ENCODE peak calls at places on chromosomes 13 and 19, in eight cellular contexts. B is Calu3, J is substantia nigra, Q is non-pigmented ciliary epithelial cell, T is IMR-90, L is brain microvascular endothelial cell, M is NCI-H2029, Y is NCI-H1105. C is an unnamed sample.
A peak's percentile ranks its signal among the peaks of the same experiment; 100 is the strongest.

GRCh38 chr19:46776927-46777911 is 11.2 kb downstream of the SLC1A5 start:
- DNase-seq in B (peak; percentile 38), J (no peak), Q (no peak), T (no peak), L (no peak), M (no peak), Y (no peak), C (no peak)

GRCh38 chr19:35657904-35658700 is 8.2 kb upstream of the UPK1A start:
- DNase-seq in B (no peak), J (no peak), Q (no peak), T (no peak), L (peak; percentile 65), M (no peak), Y (no peak), C (no peak)

GRCh38 chr13:109840201-109840892 is 54.0 kb upstream of the IRS2 start:
- DNase-seq in B (no peak), J (no peak), Q (peak; percentile 60), T (peak; percentile 56), L (peak; percentile 52), M (no peak), Y (no peak), C (no peak)

GRCh38 chr19:28608292-28608691 is 604.7 kb downstream of the UQCRFS1 start:
- DNase-seq in B (no peak), J (no peak), Q (no peak), T (no peak), L (no peak), M (no peak), Y (no peak), C (no peak)

GRCh38 chr19:31338069-31338767 is 11.0 kb downstream of the TSHZ3 start:
- DNase-seq in B (no peak), J (no peak), Q (no peak), T (peak; percentile 85), L (peak; percentile 66), M (no peak), Y (no peak), C (peak; percentile 58)

GRCh38 chr13:33125821-33126570 is 109.8 kb downstream of the KL start:
- DNase-seq in B (peak; percentile 14), J (no peak), Q (peak; percentile 97), T (peak; percentile 97), L (peak; percentile 98), M (no peak), Y (no peak), C (peak; percentile 61)

GRCh38 chr19:48195106-48195830 is 24.8 kb downstream of the ZSWIM9 start:
- DNase-seq in B (no peak), J (no peak), Q (no peak), T (no peak), L (no peak), M (no peak), Y (no peak), C (no peak)

GRCh38 chr19:46787331-46788100 is 878 bp downstream of the SLC1A5 start:
- DNase-seq in B (peak; percentile 78), J (no peak), Q (no peak), T (peak; percentile 63), L (peak; percentile 24), M (peak; percentile 54), Y (peak; percentile 51), C (peak; percentile 65)

GRCh38 chr19:49492573-49493411 is 3.4 kb upstream of the RPS11 start:
- DNase-seq in B (no peak), J (no peak), Q (no peak), T (peak; percentile 27), L (no peak), M (no peak), Y (no peak), C (no peak)

GRCh38 chr19:32406161-32407003 is 812 bp downstream of the DPY19L3 start:
- DNase-seq in B (no peak), J (no peak), Q (no peak), T (no peak), L (no peak), M (peak; percentile 29), Y (no peak), C (no peak)

GRCh38 chr13:21138561-21138960 is 37.8 kb downstream of the SKA3 start:
- DNase-seq in B (no peak), J (no peak), Q (no peak), T (no peak), L (no peak), M (no peak), Y (no peak), C (no peak)

GRCh38 chr13:44969858-44970484 is 19.3 kb downstream of the NUFIP1 start:
- DNase-seq in B (no peak), J (no peak), Q (no peak), T (peak; percentile 71), L (peak; percentile 52), M (peak; percentile 7), Y (peak; percentile 32), C (no peak)

GRCh38 chr13:94988654-94989053 is 276.3 kb upstream of the SOX21 start:
- DNase-seq in B (no peak), J (no peak), Q (no peak), T (no peak), L (no peak), M (no peak), Y (no peak), C (no peak)

GRCh38 chr13:95676100-95676774 is 702 bp upstream of the DNAJC3 start:
- DNase-seq in B (peak; percentile 6), J (no peak), Q (no peak), T (peak; percentile 39), L (no peak), M (no peak), Y (no peak), C (no peak)

GRCh38 chr19:22422220-22422619 is at the start of gene ZNF98:
- DNase-seq in B (no peak), J (peak; percentile 31), Q (no peak), T (no peak), L (no peak), M (no peak), Y (no peak), C (peak; percentile 38)

GRCh38 chr19:45876411-45877197 is 9.3 kb downstream of the IRF2BP1 start:
- DNase-seq in B (no peak), J (no peak), Q (no peak), T (peak; percentile 16), L (peak; percentile 24), M (no peak), Y (no peak), C (peak; percentile 41)

GRCh38 chr19:30214651-30215051 is 157.5 kb upstream of the ZNF536 start:
- DNase-seq in B (no peak), J (no peak), Q (no peak), T (no peak), L (no peak), M (no peak), Y (no peak), C (no peak)

GRCh38 chr19:54473071-54473941 is at the start of gene CDC42EP5:
- DNase-seq in B (peak; percentile 66), J (no peak), Q (no peak), T (peak; percentile 85), L (peak; percentile 69), M (no peak), Y (no peak), C (peak; percentile 82)

GRCh38 chr13:21967871-21968270 is 297.0 kb downstream of the FGF9 start:
- DNase-seq in B (no peak), J (no peak), Q (no peak), T (peak; percentile 64), L (no peak), M (no peak), Y (no peak), C (no peak)

GRCh38 chr19:19211499-19212432 is at the start of gene NCAN:
- DNase-seq in B (no peak), J (no peak), Q (no peak), T (no peak), L (no peak), M (no peak), Y (peak; percentile 1), C (no peak)

GRCh38 chr13:55977436-55977835 is 1163.3 kb upstream of the PRR20A start:
- DNase-seq in B (no peak), J (no peak), Q (no peak), T (no peak), L (no peak), M (no peak), Y (no peak), C (no peak)

GRCh38 chr19:10655457-10656312 is 1.5 kb downstream of the ILF3 start:
- DNase-seq in B (peak; percentile 4), J (no peak), Q (no peak), T (peak; percentile 44), L (peak; percentile 41), M (no peak), Y (no peak), C (no peak)

GRCh38 chr13:24357756-24358155 is 48.4 kb downstream of the C1QTNF9 start:
- DNase-seq in B (no peak), J (no peak), Q (no peak), T (no peak), L (no peak), M (no peak), Y (no peak), C (no peak)

GRCh38 chr19:1826557-1827521 is 14.8 kb upstream of the ATP8B3 start:
- DNase-seq in B (no peak), J (no peak), Q (no peak), T (no peak), L (no peak), M (no peak), Y (no peak), C (no peak)

GRCh38 chr13:39032150-39032549 is 5.7 kb downstream of the PROSER1 start:
- DNase-seq in B (no peak), J (no peak), Q (no peak), T (no peak), L (no peak), M (no peak), Y (no peak), C (no peak)

GRCh38 chr19:17677002-17677401 is 11.2 kb downstream of the UNC13A start:
- DNase-seq in B (no peak), J (no peak), Q (no peak), T (no peak), L (no peak), M (no peak), Y (no peak), C (no peak)

GRCh38 chr19:41420101-41420880 is 6.9 kb downstream of the B3GNT8 start:
- DNase-seq in B (no peak), J (peak; percentile 8), Q (no peak), T (no peak), L (no peak), M (peak; percentile 85), Y (no peak), C (no peak)